ENCODE peak calls at places on chromosomes 16 and 17, in eight cellular contexts. N, I, W, J, Z, C, F and S are unnamed samples.

GRCh38 chr17:29196784-29197515 is 16.8 kb upstream of the MYO18A start:
- DNase-seq in N (no peak), I (no peak), W (no peak), J (no peak), Z (no peak), C (no peak), F (no peak), S (no peak)

GRCh38 chr17:81840826-81841778 is 6.3 kb upstream of the PPP1R27 start:
- DNase-seq in N (no peak), I (no peak), W (peak), J (no peak), Z (no peak), C (no peak), F (peak), S (no peak)

GRCh38 chr17:29149431-29150064 is 30.6 kb downstream of the MYO18A start:
- DNase-seq in N (no peak), I (peak), W (no peak), J (peak), Z (no peak), C (no peak), F (no peak), S (peak)

GRCh38 chr17:76709077-76709950 is 1.5 kb downstream of the MXRA7 start:
- DNase-seq in N (peak), I (no peak), W (peak), J (no peak), Z (no peak), C (peak), F (peak), S (no peak)

GRCh38 chr16:11320170-11320569 is 25.1 kb upstream of the RMI2 start:
- DNase-seq in N (no peak), I (no peak), W (no peak), J (no peak), Z (no peak), C (no peak), F (no peak), S (no peak)

GRCh38 chr17:78120971-78121800 is 7.4 kb downstream of the TMC6 start:
- DNase-seq in N (no peak), I (peak), W (no peak), J (no peak), Z (no peak), C (no peak), F (no peak), S (no peak)

GRCh38 chr16:70402916-70403659 is 35.8 kb downstream of the ST3GAL2 start:
- DNase-seq in N (no peak), I (no peak), W (no peak), J (no peak), Z (no peak), C (no peak), F (no peak), S (peak)

GRCh38 chr16:11869657-11870228 is 18.4 kb upstream of the RSL1D1 start:
- DNase-seq in N (no peak), I (no peak), W (no peak), J (no peak), Z (no peak), C (no peak), F (no peak), S (no peak)

GRCh38 chr17:10603889-10604288 is 53.2 kb downstream of the MYH3 start:
- DNase-seq in N (no peak), I (no peak), W (no peak), J (no peak), Z (no peak), C (no peak), F (no peak), S (no peak)

GRCh38 chr17:49388290-49388640 is 26.2 kb upstream of the ZNF652 start:
- DNase-seq in N (no peak), I (peak), W (no peak), J (peak), Z (no peak), C (no peak), F (no peak), S (no peak)

GRCh38 chr16:69930117-69930776 is 20.9 kb upstream of the CLEC18A start:
- DNase-seq in N (no peak), I (peak), W (peak), J (peak), Z (no peak), C (peak), F (peak), S (peak)

GRCh38 chr17:47843391-47843730 is 2.3 kb upstream of the SCRN2 start:
- DNase-seq in N (no peak), I (no peak), W (no peak), J (no peak), Z (no peak), C (no peak), F (no peak), S (no peak)

GRCh38 chr17:17812211-17813054 is 24.4 kb downstream of the SREBF1 start:
- DNase-seq in N (no peak), I (peak), W (peak), J (peak), Z (no peak), C (peak), F (peak), S (no peak)

GRCh38 chr16:13550254-13550653 is 369.7 kb upstream of the ERCC4 start:
- DNase-seq in N (no peak), I (no peak), W (no peak), J (no peak), Z (no peak), C (no peak), F (no peak), S (no peak)

GRCh38 chr17:50668025-50668837 is 33.5 kb downstream of the ABCC3 start:
- DNase-seq in N (no peak), I (no peak), W (no peak), J (no peak), Z (no peak), C (no peak), F (no peak), S (no peak)

GRCh38 chr16:23504076-23504452 is 6.2 kb downstream of the GGA2 start:
- DNase-seq in N (no peak), I (peak), W (no peak), J (no peak), Z (no peak), C (no peak), F (peak), S (no peak)

GRCh38 chr16:46894011-46894672 is 10.0 kb downstream of the GPT2 start:
- DNase-seq in N (no peak), I (no peak), W (no peak), J (no peak), Z (no peak), C (no peak), F (peak), S (no peak)

GRCh38 chr17:8292639-8293395 is 2.4 kb downstream of the SLC25A35 start:
- DNase-seq in N (no peak), I (peak), W (no peak), J (no peak), Z (no peak), C (no peak), F (no peak), S (peak)

GRCh38 chr16:54277845-54278703 is 8.5 kb downstream of the IRX3 start:
- DNase-seq in N (no peak), I (no peak), W (peak), J (no peak), Z (no peak), C (peak), F (no peak), S (no peak)

GRCh38 chr16:87541004-87541881 is 48.4 kb upstream of the ZCCHC14 start:
- DNase-seq in N (no peak), I (no peak), W (no peak), J (no peak), Z (no peak), C (peak), F (peak), S (no peak)

GRCh38 chr17:16293918-16294317 is 59.4 kb downstream of the CENPV start:
- DNase-seq in N (no peak), I (no peak), W (no peak), J (no peak), Z (no peak), C (no peak), F (no peak), S (no peak)

GRCh38 chr17:48571024-48571818 is 6.9 kb downstream of the HOXB4 start:
- DNase-seq in N (no peak), I (no peak), W (no peak), J (no peak), Z (no peak), C (peak), F (no peak), S (no peak)

GRCh38 chr17:1377334-1377733 is 22.7 kb downstream of the YWHAE start:
- DNase-seq in N (no peak), I (peak), W (peak), J (no peak), Z (no peak), C (no peak), F (no peak), S (no peak)

GRCh38 chr17:6097005-6097279 is 26.8 kb downstream of the WSCD1 start:
- DNase-seq in N (no peak), I (no peak), W (no peak), J (no peak), Z (no peak), C (no peak), F (no peak), S (no peak)

GRCh38 chr17:37239690-37240344 is 136.0 kb upstream of the C17orf78 start:
- DNase-seq in N (peak), I (peak), W (peak), J (peak), Z (no peak), C (peak), F (no peak), S (peak)